ENCODE peak calls at places on chromosomes 4 and X, in nine cellular contexts. O is body of pancreas, S is heart left ventricle, N is HCT116, L is tibial nerve, A is transverse colon, E is stomach, Z is right lobe of liver, I is A549. K is an unnamed sample.
A peak's percentile ranks its signal among the peaks of the same experiment; 100 is the strongest.

GRCh38 chrX:1416965-1417760 is 25.2 kb upstream of the SLC25A6 start:
- DNase-seq in I (no peak), E (no peak), S (no peak), A (no peak), Z (no peak), N (no peak), O (no peak), L (no peak), K (no peak)

GRCh38 chr4:53943345-53944085 is 120.9 kb downstream of the CHIC2 start:
- DNase-seq in N (peak; percentile 85), S (no peak), A (no peak), I (no peak), L (no peak), Z (no peak), O (no peak), E (no peak), K (no peak)

GRCh38 chr4:151437505-151437904 is 28.5 kb downstream of the FHIP1A start:
- DNase-seq in I (no peak), N (no peak), O (no peak), A (no peak), L (no peak), S (no peak), E (no peak), Z (no peak), K (no peak)

GRCh38 chr4:140242357-140243284 is 88.6 kb upstream of the MAML3 start:
- DNase-seq in A (peak; percentile 36), O (no peak), I (no peak), L (no peak), Z (no peak), E (no peak), N (no peak), S (no peak), K (no peak)

GRCh38 chr4:110458494-110459266 is 17.3 kb upstream of the ENPEP start:
- DNase-seq in N (no peak), Z (no peak), S (no peak), A (no peak), I (no peak), E (no peak), O (no peak), L (no peak), K (no peak)

GRCh38 chr4:8765631-8766590 is 105.7 kb downstream of the HMX1 start:
- DNase-seq in I (no peak), E (no peak), L (no peak), O (peak; percentile 6), N (no peak), S (peak; percentile 2), A (no peak), Z (peak; percentile 11), K (no peak)

GRCh38 chr4:8215001-8215427 is 15.9 kb downstream of the SH3TC1 start:
- DNase-seq in Z (peak; percentile 60), A (no peak), L (no peak), S (no peak), N (no peak), E (peak; percentile 73), I (no peak), O (peak; percentile 68), K (no peak)

GRCh38 chr4:169975131-169975836 is 50.9 kb downstream of the MFAP3L start:
- DNase-seq in Z (no peak), A (no peak), L (no peak), O (no peak), N (no peak), E (no peak), I (no peak), S (no peak), K (no peak)

GRCh38 chrX:38409289-38409688 is 56.9 kb downstream of the OTC start:
- DNase-seq in A (no peak), O (no peak), I (no peak), Z (no peak), E (no peak), S (no peak), N (no peak), L (no peak), K (no peak)

GRCh38 chrX:135596495-135596894 is 76.0 kb downstream of the INTS6L start:
- DNase-seq in Z (peak; percentile 31), N (peak; percentile 38), O (peak; percentile 18), S (peak; percentile 18), A (peak; percentile 46), L (no peak), E (peak; percentile 40), I (peak; percentile 6), K (no peak)

GRCh38 chrX:28312259-28312658 is 275.0 kb upstream of the IL1RAPL1 start:
- DNase-seq in N (no peak), L (no peak), Z (no peak), A (no peak), O (no peak), E (no peak), I (no peak), S (no peak), K (no peak)
- TF ChIP-seq POLR2A in N (no peak), L (no peak), Z (no peak), A (no peak), O (no peak), E (no peak), I (no peak), S (no peak), K (no peak)

DNA sequence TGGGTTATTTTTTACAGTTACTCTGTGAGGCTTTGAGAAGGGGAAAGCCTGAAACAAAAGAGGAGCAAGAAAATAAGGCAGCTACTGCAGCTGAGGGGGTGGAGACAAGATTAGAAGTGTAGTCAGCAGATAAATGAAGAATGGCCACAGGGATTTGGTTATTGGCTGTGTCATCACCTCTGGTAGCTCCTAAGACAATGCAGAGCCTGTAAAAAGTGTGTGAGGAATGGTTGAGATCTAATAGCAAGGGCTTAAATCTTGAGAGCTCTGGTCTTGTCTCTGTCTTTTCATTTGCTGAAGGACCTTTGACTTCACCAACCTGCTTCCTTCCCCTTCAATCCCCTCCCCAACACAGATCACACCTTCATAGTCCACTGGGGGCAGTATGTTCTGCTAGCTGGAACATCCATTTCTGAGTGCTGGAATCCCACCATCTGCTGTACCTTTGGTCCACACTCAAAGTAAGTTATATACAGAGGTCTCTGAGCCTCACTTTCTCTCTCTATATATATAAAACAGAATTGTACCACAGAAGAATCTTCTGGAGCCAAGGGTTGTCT is 213.7 kb upstream of the ZIC3 start:
- DNase-seq in L (no peak), O (no peak), E (no peak), N (no peak), Z (no peak), S (no peak), A (no peak), I (no peak), K (no peak)
- H3K4me1 ChIP-seq in L (no peaks in the 10 kb centered on the region), O (no peaks in the 10 kb centered on the region), E (no peaks in the 10 kb centered on the region), N (no peaks in the 10 kb centered on the region), Z (no peaks in the 10 kb centered on the region), S (no peaks in the 10 kb centered on the region), A (no peaks in the 10 kb centered on the region), I (no peaks in the 10 kb centered on the region), K (no peaks in the 10 kb centered on the region)

DNA sequence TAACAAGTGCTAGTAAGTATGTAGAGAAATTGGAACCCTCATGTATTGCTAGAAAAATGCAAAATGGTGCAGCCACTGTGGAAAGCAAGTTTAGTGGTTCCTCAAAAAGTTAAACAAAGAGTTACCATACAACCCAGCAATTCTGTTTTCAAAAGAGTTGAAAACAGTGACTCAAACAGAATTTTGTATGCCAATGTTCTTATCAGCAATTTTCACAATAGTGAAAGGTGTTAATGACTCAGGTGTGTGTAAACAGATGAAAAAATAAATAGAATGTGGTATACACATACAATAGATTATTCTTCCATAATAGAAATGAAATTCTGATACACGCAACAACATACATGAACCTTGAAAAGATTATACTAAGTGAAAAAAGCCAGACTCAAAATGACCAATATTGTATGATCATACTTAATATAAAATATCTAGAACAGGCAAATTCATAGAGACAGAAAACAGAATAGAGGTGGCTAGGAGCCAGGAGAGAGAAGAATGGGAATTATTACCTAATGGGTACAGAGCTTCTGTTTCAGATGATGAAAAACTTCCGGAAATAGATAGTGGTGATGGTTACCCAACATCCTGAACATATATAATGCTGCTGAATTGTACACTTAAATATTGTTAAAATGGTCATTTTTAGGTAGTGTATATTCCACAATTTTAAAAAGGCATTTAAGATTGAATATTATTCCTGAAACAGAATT is 51.6 kb downstream of the WDFY3 start:
- DNase-seq in N (no peak), A (no peak), O (no peak), S (no peak), E (no peak), L (no peak), I (no peak), Z (no peak), K (no peak)
- H3K4me3 ChIP-seq in N (no peak overlapping the region), A (no peak overlapping the region), O (no peak overlapping the region), S (no peak overlapping the region), E (no peak overlapping the region), L (no peak overlapping the region), I (no peak overlapping the region), Z (no peak overlapping the region), K (no peak overlapping the region)

GRCh38 chr4:51842554-51843308 is at the start of gene DCUN1D4:
- DNase-seq in E (peak; percentile 100), N (peak; percentile 98), O (peak; percentile 100), L (peak; percentile 99), I (peak; percentile 96), A (peak; percentile 100), Z (peak; percentile 100), S (peak; percentile 100), K (peak; percentile 100)

GRCh38 chr4:51844157-51845054 is 1.5 kb downstream of the DCUN1D4 start:
- DNase-seq in Z (peak; percentile 93), I (peak; percentile 68), N (peak; percentile 83), E (peak; percentile 94), L (peak; percentile 90), S (peak; percentile 94), A (peak; percentile 94), O (peak; percentile 92), K (peak; percentile 88)

GRCh38 chr4:51845736-51846135 is 2.8 kb downstream of the DCUN1D4 start:
- DNase-seq in E (no peak), I (no peak), S (no peak), O (no peak), A (no peak), N (no peak), Z (no peak), L (no peak), K (no peak)

GRCh38 chr4:51843309-51844156 is 580 bp downstream of the DCUN1D4 start:
- DNase-seq in S (peak; percentile 72), I (peak; percentile 30), O (peak; percentile 63), Z (peak; percentile 83), L (peak; percentile 71), A (peak; percentile 73), N (no peak), E (peak; percentile 68), K (peak; percentile 64)

GRCh38 chr4:51845055-51845426 is 2.1 kb downstream of the DCUN1D4 start:
- DNase-seq in L (no peak), Z (no peak), A (no peak), O (no peak), S (no peak), N (no peak), I (no peak), E (no peak), K (no peak)
- TF ChIP-seq POLR2A in L (no peak), Z (no peak), A (no peak), O (no peak), S (no peak), N (no peak), I (no peak), E (no peak), K (no peak)

DNA sequence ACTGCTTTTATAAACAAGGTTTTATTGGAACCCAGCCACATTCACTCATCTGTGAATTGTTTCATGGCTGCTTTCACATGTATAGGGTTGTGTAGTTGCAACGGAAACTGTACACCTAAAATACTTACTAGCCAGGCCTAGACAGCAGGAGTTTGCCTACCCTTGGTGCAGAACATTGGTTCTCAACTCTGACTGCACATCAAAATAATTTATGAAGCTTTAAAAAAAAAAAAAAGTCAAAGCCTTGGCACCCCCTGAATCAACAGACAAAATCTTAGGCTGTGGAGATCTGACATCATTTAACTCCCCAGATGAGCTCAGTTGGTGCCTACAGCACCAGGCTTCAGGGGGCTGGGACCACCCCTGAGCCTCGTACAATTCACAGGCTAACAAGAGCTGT is 27.7 kb downstream of the ADGRA3 start:
- DNase-seq in I (no peak), O (no peak), N (no peak), L (no peak), Z (no peak), A (no peak), E (no peak), S (no peak), K (no peak)
- H3K4me1 ChIP-seq in I (peaks cover 23% of the 10 kb centered on the region), O (peaks cover 18% of the 10 kb centered on the region), N (peaks cover 9% of the 10 kb centered on the region), L (no peaks in the 10 kb centered on the region), Z (peaks cover 3% of the 10 kb centered on the region), A (peaks cover 23% of the 10 kb centered on the region), E (no peaks in the 10 kb centered on the region), S (peaks cover 4% of the 10 kb centered on the region), K (no peaks in the 10 kb centered on the region)